ENCODE peak calls at places on chromosomes 1 and 21, in four cellular contexts. Q, U, E and R are unnamed samples.

GRCh38 chr1:43742026-43742425 is 34.7 kb downstream of the ST3GAL3 start:
- DNase-seq in E (no peak), U (no peak), Q (no peak), R (no peak)

GRCh38 chr1:108100148-108100547 is 100.0 kb downstream of the SLC25A24 start:
- DNase-seq in Q (no peak), E (no peak), U (no peak), R (no peak)

GRCh38 chr1:241591317-241591716 is 48.9 kb downstream of the CHML start:
- DNase-seq in U (no peak), E (no peak), Q (no peak), R (no peak)

GRCh38 chr1:53350853-53351767 is 23.2 kb upstream of the LRP8 start:
- DNase-seq in U (no peak), E (no peak), Q (no peak), R (no peak)

GRCh38 chr1:230744382-230744781 is 2.8 kb upstream of the CAPN9 start:
- DNase-seq in E (no peak), U (no peak), Q (no peak), R (peak)

GRCh38 chr1:22832414-22832786 is 121.8 kb downstream of the EPHB2 start:
- DNase-seq in E (no peak), Q (peak), U (no peak), R (no peak)

GRCh38 chr1:228364068-228364705 is 42.4 kb downstream of the TRIM11 start:
- DNase-seq in U (no peak), E (no peak), Q (no peak), R (no peak)

GRCh38 chr1:160117709-160118183 is 2.2 kb downstream of the ATP1A2 start:
- DNase-seq in U (no peak), Q (no peak), E (no peak), R (peak)

GRCh38 chr1:168830562-168830961 is 101.6 kb upstream of the DPT start:
- DNase-seq in E (no peak), Q (no peak), U (no peak), R (no peak)

GRCh38 chr1:21175670-21176581 is 771 bp downstream of the EIF4G3 start:
- DNase-seq in Q (no peak), E (peak), U (no peak), R (no peak)

GRCh38 chr1:108643492-108644333 is 17.2 kb downstream of the HENMT1 start:
- DNase-seq in U (no peak), E (peak), Q (peak), R (peak)

GRCh38 chr1:181936269-181936668 is 125.2 kb downstream of the ZNF648 start:
- DNase-seq in U (no peak), Q (no peak), E (no peak), R (no peak)

GRCh38 chr1:9671377-9672140 is 20.0 kb downstream of the PIK3CD start:
- DNase-seq in Q (peak), E (no peak), U (peak), R (peak)

GRCh38 chr1:18256318-18257235 is 149.0 kb downstream of the IGSF21 start:
- DNase-seq in U (no peak), Q (peak), E (peak), R (peak)

GRCh38 chr1:239570878-239571277 is 184.5 kb downstream of the CHRM3 start:
- DNase-seq in E (no peak), U (no peak), Q (no peak), R (no peak)

GRCh38 chr1:179550753-179551682 is 24.7 kb downstream of the NPHS2 start:
- DNase-seq in U (no peak), E (peak), Q (peak), R (no peak)

GRCh38 chr1:159211331-159212136 is 6.9 kb downstream of the ACKR1 start:
- DNase-seq in Q (no peak), E (peak), U (peak), R (peak)

GRCh38 chr1:68081775-68082283 is 31.4 kb upstream of the DIRAS3 start:
- DNase-seq in Q (no peak), U (no peak), E (no peak), R (no peak)

GRCh38 chr1:210236840-210237409 is 4.3 kb downstream of the SERTAD4 start:
- DNase-seq in U (no peak), Q (peak), E (no peak), R (peak)

GRCh38 chr21:33668180-33668579 is 25.9 kb downstream of the ITSN1 start:
- DNase-seq in E (no peak), Q (peak), U (no peak), R (peak)

GRCh38 chr1:151611288-151611790 is 511 bp upstream of the SNX27 start:
- DNase-seq in Q (peak), U (peak), E (no peak), R (no peak)

GRCh38 chr1:91650764-91651163 is 150.1 kb downstream of the CDC7 start:
- DNase-seq in Q (peak), E (peak), U (peak), R (peak)

GRCh38 chr1:119480175-119480574 is 26.8 kb upstream of the HSD3B1 start:
- DNase-seq in U (no peak), E (no peak), Q (no peak), R (no peak)

GRCh38 chr1:119471566-119471965 is 35.4 kb upstream of the HSD3B1 start:
- DNase-seq in Q (no peak), E (no peak), U (no peak), R (no peak)

GRCh38 chr1:119477710-119478109 is 29.3 kb upstream of the HSD3B1 start:
- DNase-seq in E (no peak), Q (no peak), U (no peak), R (no peak)

GRCh38 chr1:119472463-119473175 is 34.4 kb upstream of the HSD3B1 start:
- DNase-seq in Q (no peak), E (no peak), U (no peak), R (no peak)

DNA sequence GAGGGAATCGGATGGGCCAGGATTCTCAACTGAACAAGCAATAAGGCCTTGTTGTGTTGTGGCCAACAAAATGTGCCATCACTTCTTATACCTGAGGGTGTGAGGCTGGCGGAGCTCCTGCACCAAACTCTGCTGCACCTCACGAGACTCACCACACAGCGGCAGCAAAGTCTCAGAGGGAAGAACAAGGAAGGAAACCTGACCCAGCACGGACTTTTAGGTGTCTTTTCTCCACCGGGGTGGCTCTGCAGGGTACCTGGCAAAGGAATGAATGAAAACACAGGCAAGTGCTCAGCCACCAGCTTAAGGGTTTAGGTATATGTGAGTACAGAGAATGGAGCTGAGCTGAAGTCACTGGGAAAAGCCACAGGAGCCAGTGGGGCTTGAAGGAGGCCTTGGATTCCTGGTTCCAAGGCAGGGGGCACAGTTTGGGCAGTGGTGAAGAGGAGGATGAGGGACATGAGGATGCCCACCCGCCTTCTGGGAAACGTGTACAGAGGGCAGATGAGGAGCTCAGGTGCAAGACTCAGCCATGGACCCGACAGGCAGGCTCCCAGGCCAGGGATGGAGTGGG is 31.1 kb upstream of the HSD3B1 start:
- DNase-seq in U (peak), E (peak), Q (peak), R (no peak)
- TF ChIP-seq CTCF in U (peak), E (peak), Q (peak), R (peak)

GRCh38 chr1:37315236-37315870 is 159.0 kb upstream of the ZC3H12A start:
- DNase-seq in E (no peak), Q (no peak), U (no peak), R (no peak)
- H3K4me3 ChIP-seq in E (no peak), Q (no peak), U (no peak), R (no peak)

DNA sequence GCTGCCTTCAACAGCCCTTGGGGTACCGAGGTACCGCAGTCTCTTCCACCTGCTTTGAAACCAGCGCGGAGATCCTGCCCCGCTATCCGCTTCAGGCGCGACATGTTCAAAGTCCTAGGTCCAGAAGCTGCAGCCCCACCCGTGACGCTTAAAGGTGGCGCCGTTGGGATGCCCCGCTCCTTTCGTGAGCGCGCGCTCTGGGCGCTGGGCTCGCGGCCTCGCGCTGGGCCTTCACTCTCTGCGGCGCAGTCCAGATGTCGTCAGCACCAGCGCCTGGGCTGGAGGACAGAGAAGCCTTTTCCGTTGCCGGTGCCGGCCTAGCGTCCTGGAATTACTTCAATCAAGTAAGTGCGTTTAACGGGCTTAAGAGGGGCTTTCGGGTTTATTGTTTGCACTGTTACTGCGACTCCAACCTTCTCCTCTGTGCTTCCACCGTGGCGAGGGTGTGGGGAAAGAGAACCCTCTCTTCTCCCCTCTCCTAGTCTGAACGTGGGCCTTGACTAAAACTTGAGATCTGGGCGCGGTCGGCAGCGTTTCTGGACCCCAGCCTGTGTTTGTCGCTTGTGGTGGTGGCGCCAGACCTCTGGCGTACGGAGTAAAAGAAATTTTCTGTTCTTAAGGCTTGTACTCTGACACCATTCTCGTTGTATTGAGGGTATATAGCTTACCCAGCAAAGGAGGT is at the start of gene LRRC40:
- DNase-seq in E (peak), Q (peak), U (peak), R (peak)
- TF ChIP-seq CTCF in E (no peak), Q (no peak), U (no peak), R (no peak)

DNA sequence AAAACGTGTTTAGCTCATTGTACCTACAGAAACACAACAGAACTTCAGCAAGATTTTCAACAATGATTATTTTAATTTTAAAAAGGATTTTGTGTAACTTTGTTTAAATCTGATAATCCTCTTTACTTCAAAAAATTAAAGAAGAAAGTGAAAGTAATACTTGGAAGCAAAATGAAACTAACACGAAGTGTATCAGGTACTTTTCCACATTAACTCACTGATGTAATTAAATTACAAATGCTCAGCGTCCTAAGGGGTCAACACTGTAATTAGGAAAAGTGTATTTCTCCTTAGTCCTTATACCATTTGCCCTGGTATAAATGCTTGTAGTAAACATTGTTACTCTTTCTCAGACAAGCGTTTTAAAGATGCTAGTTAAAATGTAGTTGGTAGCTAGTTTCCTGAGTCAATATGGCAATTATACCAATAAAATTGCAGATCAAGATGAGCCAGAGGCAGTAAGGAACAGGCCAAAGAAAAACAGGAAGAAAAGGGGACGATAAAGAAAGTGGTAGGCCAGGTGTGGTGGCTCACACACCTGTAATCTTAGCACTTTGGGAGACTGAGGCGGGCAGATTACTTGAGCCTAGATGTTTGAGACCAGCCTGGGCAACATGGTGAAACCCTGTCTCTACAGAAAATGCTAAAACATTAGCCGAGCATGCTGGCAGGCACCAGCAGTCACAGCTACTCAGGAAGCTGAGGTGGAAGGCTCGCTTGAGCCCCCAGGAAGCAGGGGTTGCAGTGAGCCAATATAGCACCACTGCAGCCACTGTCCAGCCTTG is 553.0 kb downstream of the SMYD3 start:
- DNase-seq in E (peak), U (no peak), Q (no peak), R (no peak)
- H3K4me3 ChIP-seq in E (peak), U (peak), Q (no peak), R (no peak)

DNA sequence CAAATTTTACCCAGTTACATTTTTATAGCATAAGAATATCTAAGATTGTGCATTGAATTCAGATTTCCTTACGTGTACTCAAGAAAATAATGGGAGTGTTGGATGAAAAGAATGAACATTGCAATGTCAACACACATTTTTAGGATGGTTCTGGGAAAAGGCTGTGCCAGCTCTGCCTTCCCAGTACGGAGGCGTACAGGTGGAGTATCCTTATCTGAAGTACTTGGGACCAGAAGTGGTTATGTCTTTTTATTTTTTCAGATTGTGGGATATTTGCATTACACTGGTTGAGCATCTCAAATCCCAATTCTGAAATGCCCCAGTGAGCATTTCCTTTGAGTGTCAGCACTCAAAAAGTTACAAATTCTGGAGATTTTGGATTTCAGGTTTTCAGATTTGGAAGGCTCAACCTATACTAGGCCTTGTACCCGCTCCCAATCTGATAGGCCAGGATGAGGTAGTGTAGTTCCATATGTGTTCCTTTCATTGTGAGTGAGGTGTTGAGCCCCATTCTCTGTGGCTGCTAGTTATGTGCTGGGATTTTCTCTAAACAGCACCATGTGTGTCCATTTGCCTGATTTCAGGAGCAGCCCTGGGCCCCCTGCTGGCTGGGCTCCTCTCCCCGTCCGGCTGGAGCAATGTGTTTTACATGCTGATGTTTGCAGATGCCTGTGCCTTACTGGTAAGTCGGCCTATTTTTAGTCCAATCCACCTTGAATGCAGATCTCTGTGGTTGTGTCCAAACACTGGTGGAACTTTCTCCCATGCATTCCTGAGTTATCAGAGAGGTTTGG is 60.8 kb downstream of the SLC37A1 start:
- DNase-seq in E (no peak), Q (peak), U (no peak), R (no peak)
- TF ChIP-seq CTCF in E (no peak), Q (peak), U (no peak), R (no peak)

GRCh38 chr1:8027748-8028631 is 1.9 kb upstream of the ERRFI1 start:
- DNase-seq in Q (peak), E (no peak), U (no peak), R (no peak)
- H3K4me3 ChIP-seq in Q (peak), E (no peak), U (peak), R (peak)

DNA sequence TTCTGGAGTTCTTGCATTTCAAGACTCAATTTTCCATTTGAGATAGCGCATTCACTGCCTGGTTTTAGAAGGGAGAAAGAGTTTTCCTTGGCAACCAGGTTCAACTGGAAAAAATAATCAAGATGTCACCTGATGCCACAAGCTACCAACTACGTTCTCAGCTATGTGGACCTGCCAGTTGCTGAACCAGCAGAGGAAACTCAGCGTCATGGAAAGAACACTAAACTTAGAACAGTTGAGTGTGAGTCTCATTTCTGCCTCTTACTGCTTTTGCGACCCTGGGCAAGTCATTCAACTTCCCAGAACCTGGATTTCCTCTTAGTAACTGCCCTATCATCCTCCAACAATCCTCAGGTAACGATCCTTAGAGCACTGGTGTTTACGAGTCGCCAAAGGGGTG is 373.0 kb upstream of the ESRRG start:
- DNase-seq in U (no peak), Q (no peak), E (no peak), R (no peak)
- TF ChIP-seq CTCF in U (no peak), Q (no peak), E (no peak), R (no peak)

GRCh38 chr21:44657635-44658183 is at the start of gene KRTAP12-3:
- DNase-seq in E (peak), U (no peak), Q (no peak), R (no peak)
- H3K4me3 ChIP-seq in E (no peak), U (no peak), Q (no peak), R (no peak)

GRCh38 chr1:55064861-55065263 is 25.5 kb downstream of the PCSK9 start:
- DNase-seq in E (no peak), U (peak), Q (no peak), R (peak)

GRCh38 chr1:55063562-55063942 is 24.2 kb downstream of the PCSK9 start:
- DNase-seq in Q (no peak), E (no peak), U (no peak), R (no peak)

GRCh38 chr1:55065649-55066048 is 26.3 kb downstream of the PCSK9 start:
- DNase-seq in U (no peak), Q (no peak), E (no peak), R (no peak)

GRCh38 chr1:55062801-55063561 is 23.6 kb downstream of the PCSK9 start:
- DNase-seq in U (no peak), E (no peak), Q (no peak), R (no peak)

GRCh38 chr1:55064071-55064581 is 24.8 kb downstream of the PCSK9 start:
- DNase-seq in Q (no peak), U (no peak), E (peak), R (no peak)
- TF ChIP-seq CTCF in Q (peak), U (peak), E (peak), R (peak)

DNA sequence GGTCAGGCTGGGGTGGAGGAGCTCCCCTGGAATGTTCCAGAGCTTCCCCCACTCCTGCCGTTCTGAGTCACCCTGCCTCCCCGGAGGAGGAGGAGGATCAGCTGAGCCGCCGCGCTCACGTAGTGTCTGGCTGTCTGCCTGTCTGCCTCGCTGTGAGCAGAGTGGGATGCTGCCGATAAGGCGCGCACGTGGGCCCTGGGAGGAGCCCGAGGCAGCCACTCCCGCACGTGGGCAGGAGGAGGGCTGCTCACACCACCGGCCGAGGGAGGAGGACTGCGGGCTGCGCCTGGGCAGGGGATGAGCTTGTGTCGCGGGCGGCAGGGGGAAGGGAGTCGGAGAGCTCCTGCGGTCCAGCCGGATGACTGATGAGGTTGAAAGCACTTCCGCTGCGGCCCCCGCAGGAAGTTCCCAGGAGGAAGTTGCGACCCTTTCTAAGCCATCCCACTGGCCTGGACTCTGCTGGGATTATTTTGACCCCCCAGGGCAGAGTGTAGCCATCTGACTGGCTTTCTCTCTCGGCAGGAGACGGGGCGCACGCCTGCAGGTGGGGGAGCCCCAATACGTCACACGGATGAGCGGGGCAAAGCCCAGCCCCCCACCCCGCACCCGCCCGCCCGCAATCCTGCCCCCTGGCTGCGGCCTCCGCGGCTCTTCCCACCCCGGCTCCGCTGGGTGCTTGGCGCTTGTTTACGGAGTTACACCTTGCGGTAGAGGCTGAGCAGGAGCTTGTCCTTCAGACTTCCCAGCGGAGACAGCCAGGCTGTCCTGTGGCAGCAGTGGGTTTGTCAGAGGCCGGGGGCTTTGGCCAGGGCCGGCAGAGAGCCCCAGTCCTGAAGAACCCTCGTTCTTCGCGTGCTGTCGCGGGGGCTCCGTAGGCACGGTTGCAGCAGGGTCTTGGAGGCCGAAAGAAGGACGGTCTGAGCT is 9.8 kb downstream of the PDXK start:
- DNase-seq in E (peak), U (peak), Q (peak), R (peak)
- H3K4me3 ChIP-seq in E (peak), U (peak), Q (peak), R (peak)